ENCODE peak calls at places on chromosomes 6 and 20, in eight cellular contexts. P, H, F, V, Q, X, K and I are unnamed samples.

GRCh38 chr6:44920952-44921491 is 407.1 kb upstream of the RUNX2 start:
- DNase-seq in P (no peak), H (no peak), F (no peak), V (no peak), Q (no peak), X (no peak), K (no peak), I (no peak)

GRCh38 chr20:31260326-31260932 is 3.0 kb downstream of the DEFB115 start:
- DNase-seq in P (peak; percentile 4), H (peak; percentile 44), F (no peak), V (no peak), Q (no peak), X (no peak), K (no peak), I (no peak)

GRCh38 chr6:85458184-85458583 is 8.3 kb downstream of the NT5E start:
- DNase-seq in P (no peak), H (no peak), F (no peak), V (no peak), Q (no peak), X (no peak), K (no peak), I (no peak)

GRCh38 chr6:41878246-41878645 is 16.9 kb downstream of the USP49 start:
- DNase-seq in P (no peak), H (no peak), F (no peak), V (no peak), Q (peak; percentile 77), X (no peak), K (no peak), I (peak; percentile 58)

GRCh38 chr6:162765251-162765650 is 37.5 kb downstream of the PACRG start:
- DNase-seq in P (no peak), H (no peak), F (no peak), V (no peak), Q (no peak), X (no peak), K (no peak), I (no peak)

GRCh38 chr20:6765469-6766058 is 1.9 kb upstream of the BMP2 start:
- DNase-seq in P (peak; percentile 57), H (peak; percentile 21), F (no peak), V (peak; percentile 28), Q (peak; percentile 69), X (no peak), K (no peak), I (no peak)

GRCh38 chr6:38542031-38542430 is 97.7 kb downstream of the BTBD9 start:
- DNase-seq in P (no peak), H (no peak), F (no peak), V (no peak), Q (no peak), X (no peak), K (no peak), I (no peak)

GRCh38 chr6:136959471-136959891 is 37.4 kb downstream of the SLC35D3 start:
- DNase-seq in P (peak; percentile 73), H (no peak), F (no peak), V (no peak), Q (no peak), X (no peak), K (no peak), I (no peak)

GRCh38 chr20:49747707-49748524 is 34.2 kb upstream of the B4GALT5 start:
- DNase-seq in P (no peak), H (no peak), F (peak; percentile 52), V (peak; percentile 23), Q (peak; percentile 68), X (no peak), K (no peak), I (no peak)

GRCh38 chr20:63663332-63664066 is 5.4 kb downstream of the RTEL1 start:
- DNase-seq in P (no peak), H (no peak), F (no peak), V (no peak), Q (no peak), X (no peak), K (no peak), I (no peak)

GRCh38 chr6:111625511-111626331 is 20.0 kb upstream of the TRAF3IP2 start:
- DNase-seq in P (peak; percentile 55), H (no peak), F (peak; percentile 46), V (no peak), Q (peak; percentile 73), X (no peak), K (no peak), I (no peak)

GRCh38 chr6:32081168-32081624 is 27.9 kb downstream of the TNXB start:
- DNase-seq in P (no peak), H (no peak), F (no peak), V (peak; percentile 63), Q (peak; percentile 97), X (no peak), K (no peak), I (peak; percentile 18)

GRCh38 chr20:24017160-24017761 is 28.7 kb upstream of the GGTLC1 start:
- DNase-seq in P (no peak), H (no peak), F (no peak), V (no peak), Q (no peak), X (no peak), K (no peak), I (no peak)

GRCh38 chr6:126788961-126789365 is 329.5 kb upstream of the RSPO3 start:
- DNase-seq in P (no peak), H (no peak), F (no peak), V (no peak), Q (no peak), X (no peak), K (no peak), I (no peak)

GRCh38 chr6:144413418-144413817 is 128.3 kb downstream of the UTRN start:
- DNase-seq in P (no peak), H (no peak), F (no peak), V (no peak), Q (peak; percentile 20), X (no peak), K (no peak), I (no peak)

GRCh38 chr6:38495922-38496635 is 143.7 kb downstream of the BTBD9 start:
- DNase-seq in P (no peak), H (no peak), F (no peak), V (no peak), Q (peak; percentile 35), X (no peak), K (no peak), I (no peak)

GRCh38 chr6:41712651-41713103 is 22.7 kb downstream of the TFEB start:
- DNase-seq in P (no peak), H (no peak), F (peak; percentile 78), V (no peak), Q (no peak), X (no peak), K (no peak), I (no peak)

GRCh38 chr20:62523473-62524203 is 47.8 kb upstream of the GATA5 start:
- DNase-seq in P (no peak), H (no peak), F (no peak), V (no peak), Q (no peak), X (peak; percentile 63), K (peak; percentile 37), I (no peak)

GRCh38 chr20:49157146-49157545 is 31.0 kb downstream of the STAU1 start:
- DNase-seq in P (no peak), H (no peak), F (no peak), V (no peak), Q (no peak), X (no peak), K (no peak), I (no peak)

GRCh38 chr6:136820541-136820940 is 1.9 kb upstream of the PEX7 start:
- DNase-seq in P (no peak), H (no peak), F (peak; percentile 41), V (no peak), Q (no peak), X (no peak), K (no peak), I (no peak)

GRCh38 chr20:52971498-52972189 is 514 bp upstream of the TSHZ2 start:
- DNase-seq in P (no peak), H (no peak), F (no peak), V (no peak), Q (no peak), X (no peak), K (no peak), I (no peak)

GRCh38 chr6:118403036-118403435 is 145.1 kb upstream of the PLN start:
- DNase-seq in P (no peak), H (no peak), F (no peak), V (no peak), Q (peak; percentile 48), X (no peak), K (no peak), I (no peak)

GRCh38 chr6:163387317-163387716 is 27.2 kb upstream of the QKI start:
- DNase-seq in P (no peak), H (no peak), F (no peak), V (no peak), Q (peak; percentile 13), X (no peak), K (no peak), I (no peak)

GRCh38 chr6:108074359-108075144 is at the start of gene OSTM1:
- DNase-seq in P (peak; percentile 87), H (peak; percentile 99), F (peak; percentile 94), V (peak; percentile 23), Q (peak; percentile 88), X (peak; percentile 93), K (peak; percentile 96), I (no peak)

GRCh38 chr20:47358672-47359532 is 2.4 kb upstream of the ZMYND8 start:
- DNase-seq in P (no peak), H (no peak), F (peak; percentile 88), V (peak; percentile 96), Q (peak; percentile 96), X (no peak), K (no peak), I (peak; percentile 86)

GRCh38 chr6:124986146-124986545 is 23.9 kb downstream of the RNF217 start:
- DNase-seq in P (no peak), H (no peak), F (no peak), V (no peak), Q (no peak), X (no peak), K (no peak), I (no peak)

GRCh38 chr6:41546866-41547798 is 951 bp downstream of the FOXP4 start:
- DNase-seq in P (peak; percentile 22), H (peak; percentile 52), F (peak; percentile 63), V (no peak), Q (peak; percentile 46), X (peak; percentile 29), K (peak; percentile 20), I (no peak)

GRCh38 chr20:19947611-19948264 is 69.4 kb upstream of the NAA20 start:
- DNase-seq in P (no peak), H (no peak), F (peak; percentile 81), V (peak; percentile 16), Q (peak; percentile 43), X (no peak), K (no peak), I (peak; percentile 76)

GRCh38 chr6:36701401-36701991 is 3.9 kb downstream of the RAB44 start:
- DNase-seq in P (no peak), H (no peak), F (no peak), V (no peak), Q (peak; percentile 62), X (no peak), K (no peak), I (no peak)

GRCh38 chr6:158309814-158310213 is 2.5 kb upstream of the TULP4 start:
- DNase-seq in P (no peak), H (no peak), F (no peak), V (no peak), Q (no peak), X (no peak), K (no peak), I (no peak)

GRCh38 chr20:6705106-6705766 is 62.2 kb upstream of the BMP2 start:
- DNase-seq in P (no peak), H (no peak), F (no peak), V (no peak), Q (peak; percentile 92), X (no peak), K (no peak), I (no peak)

GRCh38 chr20:17939622-17940446 is 28.8 kb downstream of the SNX5 start:
- DNase-seq in P (no peak), H (no peak), F (no peak), V (no peak), Q (no peak), X (no peak), K (no peak), I (no peak)